ENCODE peak calls at places on chromosomes 5 and 9, in four cellular contexts. K is Right ventricle myocardium superior; T is left colon; J is central memory CD8-positive, alpha-beta T cell. H is an unnamed sample.

GRCh38 chr5:40842351-40842750 is 1.2 kb downstream of the CARD6 start:
- ATAC-seq in J (no peak), T (no peak), K (peak), H (peak)

GRCh38 chr5:149801307-149801985 is 71.3 kb downstream of the PPARGC1B start:
- ATAC-seq in J (no peak), T (no peak), K (no peak), H (no peak)

GRCh38 chr9:128580731-128581130 is 28.3 kb downstream of the SPTAN1 start:
- ATAC-seq in K (no peak), T (no peak), J (no peak), H (no peak)

GRCh38 chr5:154077692-154078091 is 38.9 kb downstream of the MFAP3 start:
- ATAC-seq in T (no peak), K (peak), J (no peak), H (peak)

GRCh38 chr5:5532306-5533076 is 110.0 kb downstream of the ICE1 start:
- ATAC-seq in K (no peak), J (no peak), T (no peak), H (no peak)

GRCh38 chr9:104900324-104900723 is 27.6 kb downstream of the ABCA1 start:
- ATAC-seq in T (peak), K (no peak), J (no peak), H (peak)

GRCh38 chr5:173672891-173673290 is 56.4 kb upstream of the BOD1 start:
- ATAC-seq in J (no peak), T (no peak), K (no peak), H (no peak)

GRCh38 chr5:152443935-152444334 is 38.9 kb upstream of the NMUR2 start:
- ATAC-seq in K (no peak), T (no peak), J (no peak), H (no peak)

GRCh38 chr5:174404848-174405247 is 319.5 kb upstream of the MSX2 start:
- ATAC-seq in K (no peak), J (no peak), T (no peak), H (no peak)

GRCh38 chr5:91162534-91163381 is 220.4 kb downstream of the ARRDC3 start:
- ATAC-seq in T (peak), J (peak), K (peak), H (peak)

GRCh38 chr5:34598177-34598794 is 57.8 kb upstream of the RAI14 start:
- ATAC-seq in T (no peak), K (peak), J (no peak), H (peak)

GRCh38 chr9:9523476-9523875 is 1089.3 kb downstream of the PTPRD start:
- ATAC-seq in T (no peak), J (no peak), K (no peak), H (no peak)

GRCh38 chr9:100409176-100409556 is 17.8 kb upstream of the MSANTD3 start:
- ATAC-seq in K (no peak), J (no peak), T (no peak), H (no peak)

GRCh38 chr5:132422720-132423442 is 53.4 kb downstream of the SLC22A5 start:
- ATAC-seq in K (peak), T (peak), J (no peak), H (peak)

GRCh38 chr5:122457178-122457826 is 145.3 kb downstream of the SNCAIP start:
- ATAC-seq in K (no peak), J (no peak), T (peak), H (no peak)

GRCh38 chr5:123966781-123967180 is 454.8 kb downstream of the CSNK1G3 start:
- ATAC-seq in J (no peak), T (no peak), K (no peak), H (no peak)

GRCh38 chr5:22970956-22971618 is 117.9 kb upstream of the CDH12 start:
- ATAC-seq in J (no peak), T (no peak), K (no peak), H (no peak)

GRCh38 chr5:59540366-59540765 is 353.2 kb downstream of the PDE4D start:
- ATAC-seq in K (no peak), T (peak), J (no peak), H (peak)

GRCh38 chr5:176831026-176831423 is 20.7 kb downstream of the UNC5A start:
- ATAC-seq in T (no peak), J (no peak), K (no peak), H (no peak)

GRCh38 chr5:95070453-95070852 is 214.4 kb downstream of the MCTP1 start:
- ATAC-seq in K (no peak), T (no peak), J (no peak), H (no peak)

GRCh38 chr5:129021744-129022143 is 56.5 kb downstream of the SLC27A6 start:
- ATAC-seq in T (no peak), J (no peak), K (no peak), H (no peak)

GRCh38 chr9:114276908-114277821 is 45.7 kb upstream of the ORM1 start:
- ATAC-seq in K (no peak), J (no peak), T (no peak), H (peak)